ENCODE peak calls at places on chromosomes 1 and 21, in five cellular contexts. One of them, this sample, is unnamed.

GRCh38 chr21:20259035-20259867 is 739.0 kb upstream of the NCAM2 start:
- DNase-seq in dorsolateral prefrontal cortex: no peak
- DNase-seq in activated CD4-positive, CD25-positive, alpha-beta regulatory T cell treated with anti-CD3 and anti-CD28 coated beads, Interleukin-2, amount 50 U/mL, for 16 hours: no peak
- DNase-seq in brain microvascular endothelial cell: no peak
- DNase-seq in CD4-positive, CD25-positive, alpha-beta regulatory T cell: no peak
- DNase-seq in this sample: no peak

GRCh38 chr1:21703318-21703963 is 34.3 kb upstream of the RAP1GAP start:
- DNase-seq in dorsolateral prefrontal cortex: no peak
- DNase-seq in activated CD4-positive, CD25-positive, alpha-beta regulatory T cell treated with anti-CD3 and anti-CD28 coated beads, Interleukin-2, amount 50 U/mL, for 16 hours: no peak
- DNase-seq in brain microvascular endothelial cell: peak
- DNase-seq in CD4-positive, CD25-positive, alpha-beta regulatory T cell: peak
- DNase-seq in this sample: peak

GRCh38 chr21:16837319-16837718 is 675.5 kb upstream of the CXADR start:
- DNase-seq in dorsolateral prefrontal cortex: no peak
- DNase-seq in activated CD4-positive, CD25-positive, alpha-beta regulatory T cell treated with anti-CD3 and anti-CD28 coated beads, Interleukin-2, amount 50 U/mL, for 16 hours: no peak
- DNase-seq in brain microvascular endothelial cell: no peak
- DNase-seq in CD4-positive, CD25-positive, alpha-beta regulatory T cell: no peak
- DNase-seq in this sample: no peak

GRCh38 chr21:24336491-24336890 is 1270.8 kb downstream of the MRPL39 start:
- DNase-seq in dorsolateral prefrontal cortex: no peak
- DNase-seq in activated CD4-positive, CD25-positive, alpha-beta regulatory T cell treated with anti-CD3 and anti-CD28 coated beads, Interleukin-2, amount 50 U/mL, for 16 hours: no peak
- DNase-seq in brain microvascular endothelial cell: no peak
- DNase-seq in CD4-positive, CD25-positive, alpha-beta regulatory T cell: no peak
- DNase-seq in this sample: no peak

GRCh38 chr1:117570988-117571409 is 34.8 kb upstream of the TENT5C start:
- DNase-seq in dorsolateral prefrontal cortex: no peak
- DNase-seq in activated CD4-positive, CD25-positive, alpha-beta regulatory T cell treated with anti-CD3 and anti-CD28 coated beads, Interleukin-2, amount 50 U/mL, for 16 hours: no peak
- DNase-seq in brain microvascular endothelial cell: no peak
- DNase-seq in CD4-positive, CD25-positive, alpha-beta regulatory T cell: no peak
- DNase-seq in this sample: no peak

GRCh38 chr1:111856411-111857135 is 100.9 kb downstream of the DDX20 start:
- DNase-seq in dorsolateral prefrontal cortex: no peak
- DNase-seq in activated CD4-positive, CD25-positive, alpha-beta regulatory T cell treated with anti-CD3 and anti-CD28 coated beads, Interleukin-2, amount 50 U/mL, for 16 hours: no peak
- DNase-seq in brain microvascular endothelial cell: no peak
- DNase-seq in CD4-positive, CD25-positive, alpha-beta regulatory T cell: no peak
- DNase-seq in this sample: no peak

GRCh38 chr1:234721476-234722266 is 111.7 kb upstream of the IRF2BP2 start:
- DNase-seq in dorsolateral prefrontal cortex: peak
- DNase-seq in activated CD4-positive, CD25-positive, alpha-beta regulatory T cell treated with anti-CD3 and anti-CD28 coated beads, Interleukin-2, amount 50 U/mL, for 16 hours: no peak
- DNase-seq in brain microvascular endothelial cell: peak
- DNase-seq in CD4-positive, CD25-positive, alpha-beta regulatory T cell: no peak
- DNase-seq in this sample: no peak

GRCh38 chr1:23083714-23084480 is 64.6 kb downstream of the KDM1A start:
- DNase-seq in dorsolateral prefrontal cortex: no peak
- DNase-seq in activated CD4-positive, CD25-positive, alpha-beta regulatory T cell treated with anti-CD3 and anti-CD28 coated beads, Interleukin-2, amount 50 U/mL, for 16 hours: no peak
- DNase-seq in brain microvascular endothelial cell: no peak
- DNase-seq in CD4-positive, CD25-positive, alpha-beta regulatory T cell: no peak
- DNase-seq in this sample: no peak

GRCh38 chr21:28459193-28459592 is 533.5 kb downstream of the LTN1 start:
- DNase-seq in dorsolateral prefrontal cortex: no peak
- DNase-seq in activated CD4-positive, CD25-positive, alpha-beta regulatory T cell treated with anti-CD3 and anti-CD28 coated beads, Interleukin-2, amount 50 U/mL, for 16 hours: no peak
- DNase-seq in brain microvascular endothelial cell: no peak
- DNase-seq in CD4-positive, CD25-positive, alpha-beta regulatory T cell: no peak
- DNase-seq in this sample: peak

GRCh38 chr1:29256979-29257804 is 20.9 kb downstream of the PTPRU start:
- DNase-seq in dorsolateral prefrontal cortex: no peak
- DNase-seq in activated CD4-positive, CD25-positive, alpha-beta regulatory T cell treated with anti-CD3 and anti-CD28 coated beads, Interleukin-2, amount 50 U/mL, for 16 hours: no peak
- DNase-seq in brain microvascular endothelial cell: peak
- DNase-seq in CD4-positive, CD25-positive, alpha-beta regulatory T cell: no peak
- DNase-seq in this sample: no peak

GRCh38 chr21:36709868-36710728 is 11.2 kb downstream of the SIM2 start:
- DNase-seq in dorsolateral prefrontal cortex: no peak
- DNase-seq in activated CD4-positive, CD25-positive, alpha-beta regulatory T cell treated with anti-CD3 and anti-CD28 coated beads, Interleukin-2, amount 50 U/mL, for 16 hours: no peak
- DNase-seq in brain microvascular endothelial cell: no peak
- DNase-seq in CD4-positive, CD25-positive, alpha-beta regulatory T cell: no peak
- DNase-seq in this sample: no peak

GRCh38 chr1:176051902-176052518 is 155.1 kb downstream of the COP1 start:
- DNase-seq in dorsolateral prefrontal cortex: no peak
- DNase-seq in activated CD4-positive, CD25-positive, alpha-beta regulatory T cell treated with anti-CD3 and anti-CD28 coated beads, Interleukin-2, amount 50 U/mL, for 16 hours: no peak
- DNase-seq in brain microvascular endothelial cell: no peak
- DNase-seq in CD4-positive, CD25-positive, alpha-beta regulatory T cell: no peak
- DNase-seq in this sample: no peak

GRCh38 chr1:111471012-111471411 is 2.8 kb upstream of the C1orf162 start:
- DNase-seq in dorsolateral prefrontal cortex: peak
- DNase-seq in activated CD4-positive, CD25-positive, alpha-beta regulatory T cell treated with anti-CD3 and anti-CD28 coated beads, Interleukin-2, amount 50 U/mL, for 16 hours: peak
- DNase-seq in brain microvascular endothelial cell: no peak
- DNase-seq in CD4-positive, CD25-positive, alpha-beta regulatory T cell: peak
- DNase-seq in this sample: peak

GRCh38 chr1:10080523-10080922 is 47.8 kb downstream of the UBE4B start:
- DNase-seq in dorsolateral prefrontal cortex: no peak
- DNase-seq in activated CD4-positive, CD25-positive, alpha-beta regulatory T cell treated with anti-CD3 and anti-CD28 coated beads, Interleukin-2, amount 50 U/mL, for 16 hours: no peak
- DNase-seq in brain microvascular endothelial cell: no peak
- DNase-seq in CD4-positive, CD25-positive, alpha-beta regulatory T cell: no peak
- DNase-seq in this sample: no peak

GRCh38 chr21:26887241-26887640 is 42.0 kb upstream of the ADAMTS1 start:
- DNase-seq in dorsolateral prefrontal cortex: no peak
- DNase-seq in activated CD4-positive, CD25-positive, alpha-beta regulatory T cell treated with anti-CD3 and anti-CD28 coated beads, Interleukin-2, amount 50 U/mL, for 16 hours: no peak
- DNase-seq in brain microvascular endothelial cell: peak
- DNase-seq in CD4-positive, CD25-positive, alpha-beta regulatory T cell: no peak
- DNase-seq in this sample: no peak

GRCh38 chr1:41538741-41539415 is 54.4 kb upstream of the EDN2 start:
- DNase-seq in dorsolateral prefrontal cortex: no peak
- DNase-seq in activated CD4-positive, CD25-positive, alpha-beta regulatory T cell treated with anti-CD3 and anti-CD28 coated beads, Interleukin-2, amount 50 U/mL, for 16 hours: no peak
- DNase-seq in brain microvascular endothelial cell: no peak
- DNase-seq in CD4-positive, CD25-positive, alpha-beta regulatory T cell: no peak
- DNase-seq in this sample: no peak

GRCh38 chr21:35204125-35204524 is 155.0 kb upstream of the RUNX1 start:
- DNase-seq in dorsolateral prefrontal cortex: no peak
- DNase-seq in activated CD4-positive, CD25-positive, alpha-beta regulatory T cell treated with anti-CD3 and anti-CD28 coated beads, Interleukin-2, amount 50 U/mL, for 16 hours: no peak
- DNase-seq in brain microvascular endothelial cell: no peak
- DNase-seq in CD4-positive, CD25-positive, alpha-beta regulatory T cell: no peak
- DNase-seq in this sample: no peak

GRCh38 chr1:241531195-241532172 is 694 bp upstream of the KMO start:
- DNase-seq in dorsolateral prefrontal cortex: no peak
- DNase-seq in activated CD4-positive, CD25-positive, alpha-beta regulatory T cell treated with anti-CD3 and anti-CD28 coated beads, Interleukin-2, amount 50 U/mL, for 16 hours: no peak
- DNase-seq in brain microvascular endothelial cell: no peak
- DNase-seq in CD4-positive, CD25-positive, alpha-beta regulatory T cell: peak
- DNase-seq in this sample: peak

GRCh38 chr1:206575894-206576737 is 36.1 kb downstream of the EIF2D start:
- DNase-seq in dorsolateral prefrontal cortex: no peak
- DNase-seq in activated CD4-positive, CD25-positive, alpha-beta regulatory T cell treated with anti-CD3 and anti-CD28 coated beads, Interleukin-2, amount 50 U/mL, for 16 hours: no peak
- DNase-seq in brain microvascular endothelial cell: no peak
- DNase-seq in CD4-positive, CD25-positive, alpha-beta regulatory T cell: no peak
- DNase-seq in this sample: no peak

GRCh38 chr1:223844962-223845809 is 561 bp downstream of the TP53BP2 start:
- DNase-seq in dorsolateral prefrontal cortex: no peak
- DNase-seq in activated CD4-positive, CD25-positive, alpha-beta regulatory T cell treated with anti-CD3 and anti-CD28 coated beads, Interleukin-2, amount 50 U/mL, for 16 hours: no peak
- DNase-seq in brain microvascular endothelial cell: peak
- DNase-seq in CD4-positive, CD25-positive, alpha-beta regulatory T cell: peak
- DNase-seq in this sample: peak

GRCh38 chr1:81004011-81004410 is 796.7 kb upstream of the ADGRL2 start:
- DNase-seq in dorsolateral prefrontal cortex: no peak
- DNase-seq in activated CD4-positive, CD25-positive, alpha-beta regulatory T cell treated with anti-CD3 and anti-CD28 coated beads, Interleukin-2, amount 50 U/mL, for 16 hours: no peak
- DNase-seq in brain microvascular endothelial cell: no peak
- DNase-seq in CD4-positive, CD25-positive, alpha-beta regulatory T cell: no peak
- DNase-seq in this sample: no peak

GRCh38 chr1:206895837-206896242 is 1.4 kb upstream of the IL24 start:
- DNase-seq in dorsolateral prefrontal cortex: no peak
- DNase-seq in activated CD4-positive, CD25-positive, alpha-beta regulatory T cell treated with anti-CD3 and anti-CD28 coated beads, Interleukin-2, amount 50 U/mL, for 16 hours: no peak
- DNase-seq in brain microvascular endothelial cell: no peak
- DNase-seq in CD4-positive, CD25-positive, alpha-beta regulatory T cell: no peak
- DNase-seq in this sample: no peak